ENCODE peak calls at places on chromosomes 5 and 9, in nine cellular contexts. T, K, B, Y, Z, P, W, A and L are unnamed samples.

GRCh38 chr9:129823163-129823933 is 588 bp downstream of the TOR1A start:
- DNase-seq in T (no peak), K (no peak), B (peak), Y (peak), Z (no peak), P (peak), W (peak), A (no peak), L (peak)

GRCh38 chr5:159819671-159820411 is 96.4 kb upstream of the ADRA1B start:
- DNase-seq in T (no peak), K (no peak), B (no peak), Y (no peak), Z (no peak), P (no peak), W (peak), A (peak), L (no peak)

GRCh38 chr9:136978865-136979544 is 1.7 kb downstream of the PTGDS start:
- DNase-seq in T (no peak), K (no peak), B (no peak), Y (no peak), Z (no peak), P (no peak), W (no peak), A (no peak), L (no peak)

GRCh38 chr5:132342291-132343180 is 27.0 kb upstream of the SLC22A5 start:
- DNase-seq in T (no peak), K (no peak), B (peak), Y (no peak), Z (no peak), P (no peak), W (no peak), A (no peak), L (no peak)

GRCh38 chr5:123610665-123611406 is 98.9 kb downstream of the CSNK1G3 start:
- DNase-seq in T (peak), K (no peak), B (peak), Y (peak), Z (peak), P (peak), W (peak), A (peak), L (peak)

GRCh38 chr5:148398698-148399121 is 15.0 kb downstream of the FBXO38 start:
- DNase-seq in T (no peak), K (no peak), B (no peak), Y (no peak), Z (no peak), P (no peak), W (no peak), A (peak), L (no peak)

GRCh38 chr9:94108584-94108983 is 24.3 kb downstream of the PTPDC1 start:
- DNase-seq in T (no peak), K (no peak), B (peak), Y (no peak), Z (no peak), P (no peak), W (peak), A (no peak), L (no peak)

GRCh38 chr9:78325343-78325742 is 28.4 kb downstream of the PSAT1 start:
- DNase-seq in T (peak), K (no peak), B (peak), Y (peak), Z (no peak), P (peak), W (peak), A (no peak), L (no peak)

GRCh38 chr5:159135896-159136531 is 36.3 kb upstream of the EBF1 start:
- DNase-seq in T (peak), K (no peak), B (peak), Y (no peak), Z (no peak), P (no peak), W (peak), A (no peak), L (no peak)

GRCh38 chr9:124697326-124698200 is 73.5 kb downstream of the NR6A1 start:
- DNase-seq in T (no peak), K (no peak), B (peak), Y (no peak), Z (no peak), P (peak), W (peak), A (peak), L (no peak)

DNA sequence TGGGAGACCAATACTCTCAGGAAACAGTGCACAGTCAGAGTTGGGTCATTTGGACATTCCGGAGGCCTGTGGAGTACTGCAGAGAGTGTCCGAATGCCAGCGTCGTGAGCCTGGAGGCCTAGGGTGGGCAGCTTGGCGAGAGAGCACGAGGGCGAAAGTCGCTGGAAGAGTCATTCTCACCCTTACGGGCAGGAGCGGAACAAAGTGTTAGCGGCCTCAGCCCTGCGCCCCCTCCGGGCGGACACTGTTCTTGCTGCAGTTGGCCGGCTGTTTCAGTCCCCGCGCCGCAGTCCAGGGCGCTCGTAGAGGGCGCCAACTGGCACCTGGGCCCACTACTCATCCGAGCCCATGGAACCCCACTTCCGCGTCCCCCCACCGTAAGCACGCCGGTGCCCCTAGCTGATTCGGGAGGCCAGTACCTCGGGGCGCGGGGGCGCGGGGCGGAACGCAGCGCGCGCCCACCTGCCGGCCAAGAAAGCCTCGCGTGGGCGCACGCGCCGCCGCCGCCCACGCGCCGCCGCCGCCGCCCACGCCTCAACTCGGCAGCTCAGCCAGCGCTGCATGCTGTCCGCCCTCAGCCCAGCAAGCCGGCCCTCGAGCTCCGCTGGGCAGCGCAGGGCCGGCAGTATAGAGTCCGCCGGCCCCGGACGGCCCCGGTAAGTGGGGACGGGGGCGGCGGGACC is 99.7 kb upstream of the CCL21 start:
- DNase-seq in T (no peak), K (no peak), B (peak), Y (peak), Z (no peak), P (peak), W (peak), A (no peak), L (no peak)
- TF ChIP-seq CTCF in T (peak), K (peak), B (no peak), Y (peak), Z (peak), P (peak), W (peak), A (no peak), L (no peak)

DNA sequence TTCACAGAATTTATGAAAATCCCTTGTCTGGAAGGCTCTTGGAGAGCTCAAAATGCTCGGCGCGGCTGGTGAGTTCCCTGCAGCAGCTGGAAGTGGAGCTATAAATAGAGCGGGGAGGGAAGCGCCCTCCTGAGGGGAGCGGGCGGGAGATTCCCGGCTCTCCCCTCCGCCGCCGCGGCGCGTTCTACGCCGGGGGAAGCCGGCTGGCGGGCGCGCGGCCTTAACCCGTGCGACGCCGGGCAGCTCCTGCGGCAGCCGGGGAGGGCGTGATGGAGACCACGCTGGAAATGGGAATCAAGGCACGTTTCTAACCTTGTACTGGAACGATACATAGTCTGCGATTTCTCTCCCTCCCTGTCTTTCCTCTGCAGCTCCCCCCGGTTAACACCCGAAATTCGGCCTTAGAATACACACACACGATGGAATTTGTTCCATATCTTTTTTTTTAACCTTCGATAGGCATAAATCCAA is 306.5 kb upstream of the KCNN2 start:
- DNase-seq in T (peak), K (peak), B (peak), Y (peak), Z (peak), P (peak), W (peak), A (no peak), L (no peak)
- TF ChIP-seq CTCF in T (no peak), K (no peak), B (peak), Y (no peak), Z (no peak), P (peak), W (no peak), A (no peak), L (no peak)

GRCh38 chr9:90499741-90500140 is 142.9 kb downstream of the DIRAS2 start:
- DNase-seq in T (no peak), K (no peak), B (no peak), Y (no peak), Z (no peak), P (peak), W (no peak), A (no peak), L (no peak)
- TF ChIP-seq CTCF in T (no peak), K (no peak), B (no peak), Y (no peak), Z (no peak), P (no peak), W (no peak), A (no peak), L (no peak)

GRCh38 chr9:18396102-18396728 is 77.7 kb upstream of the ADAMTSL1 start:
- DNase-seq in T (no peak), K (no peak), B (peak), Y (no peak), Z (no peak), P (peak), W (no peak), A (no peak), L (no peak)
- TF ChIP-seq CTCF in T (peak), K (no peak), B (peak), Y (peak), Z (peak), P (peak), W (no peak), A (no peak), L (peak)

GRCh38 chr5:127176769-127177168 is 103.5 kb upstream of the C5orf63 start:
- DNase-seq in T (no peak), K (no peak), B (no peak), Y (no peak), Z (no peak), P (no peak), W (no peak), A (no peak), L (no peak)
- TF ChIP-seq CTCF in T (no peak), K (no peak), B (no peak), Y (no peak), Z (no peak), P (no peak), W (no peak), A (no peak), L (no peak)

DNA sequence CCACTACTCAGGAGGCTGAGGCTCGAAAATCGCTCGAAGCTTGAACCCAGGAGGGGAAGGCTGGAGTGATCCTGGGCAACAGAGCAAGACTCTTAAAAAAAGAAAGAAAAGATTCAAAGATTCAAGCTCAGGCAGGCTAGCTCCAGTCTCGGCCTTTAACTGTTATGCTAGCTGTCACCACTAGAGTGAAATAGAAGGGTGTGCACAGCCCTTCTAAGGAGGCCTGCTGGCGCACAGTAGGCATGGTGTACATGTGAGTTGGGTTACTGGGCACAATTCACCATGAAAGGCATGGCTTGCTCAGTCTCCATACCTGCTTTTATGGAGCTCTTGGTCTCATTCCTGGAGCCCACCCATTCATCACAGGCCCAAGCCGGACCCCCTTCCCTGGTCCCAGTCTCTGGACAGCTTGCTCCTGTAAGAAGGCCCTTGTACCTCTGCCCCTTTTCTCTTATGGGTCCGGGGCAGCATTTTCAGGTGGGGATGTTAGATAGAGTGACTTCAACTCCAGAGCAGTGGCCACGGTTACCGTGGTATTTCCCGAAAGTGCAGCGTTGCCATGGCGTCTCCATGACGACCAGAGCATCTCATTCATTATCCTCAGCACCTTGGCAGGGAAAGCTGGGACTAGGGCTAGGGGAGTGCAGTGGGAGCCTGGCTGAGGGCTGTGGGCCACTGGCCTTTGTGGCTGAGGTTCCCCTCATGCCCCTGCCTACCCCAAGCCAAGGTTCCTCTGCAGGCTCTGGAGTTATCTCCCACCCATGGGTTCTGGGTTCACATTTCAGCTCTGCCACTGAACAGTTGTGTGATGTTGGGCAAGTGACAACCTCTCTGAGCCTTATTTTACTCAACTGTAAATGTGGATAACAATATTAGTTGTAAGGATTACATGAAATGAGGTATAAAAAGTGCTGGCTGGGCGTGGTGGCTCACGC is 5.7 kb downstream of the NDST1 start:
- DNase-seq in T (no peak), K (no peak), B (no peak), Y (peak), Z (no peak), P (no peak), W (no peak), A (no peak), L (no peak)
- TF ChIP-seq CTCF in T (peak), K (no peak), B (peak), Y (peak), Z (peak), P (no peak), W (no peak), A (peak), L (no peak)

GRCh38 chr9:108535526-108535925 is 320.3 kb downstream of the ACTL7B start:
- DNase-seq in T (no peak), K (no peak), B (no peak), Y (peak), Z (no peak), P (no peak), W (peak), A (no peak), L (no peak)
- TF ChIP-seq CTCF in T (peak), K (peak), B (peak), Y (peak), Z (peak), P (peak), W (peak), A (peak), L (peak)

DNA sequence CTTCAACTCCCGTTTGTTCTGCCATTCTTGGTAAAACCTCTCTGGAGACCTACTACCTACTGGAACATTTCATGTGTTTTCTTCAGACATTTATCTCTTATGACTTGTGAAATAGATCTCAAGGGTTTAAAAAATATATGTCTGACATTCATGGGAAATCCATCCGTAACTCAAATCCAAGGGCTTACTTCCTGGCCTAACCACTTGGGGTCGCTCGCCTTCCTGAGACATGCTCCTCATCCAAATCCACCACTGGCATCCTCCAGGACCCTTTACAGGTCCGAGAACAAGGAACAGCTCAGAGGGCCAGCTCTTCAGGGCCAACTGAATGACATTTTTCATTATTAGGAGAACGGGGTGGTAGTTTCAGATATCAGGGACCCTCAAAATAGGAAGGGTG is 235.1 kb upstream of the TUT7 start:
- DNase-seq in T (no peak), K (no peak), B (no peak), Y (no peak), Z (no peak), P (no peak), W (no peak), A (no peak), L (no peak)
- TF ChIP-seq CTCF in T (no peak), K (no peak), B (no peak), Y (no peak), Z (no peak), P (peak), W (no peak), A (no peak), L (no peak)

DNA sequence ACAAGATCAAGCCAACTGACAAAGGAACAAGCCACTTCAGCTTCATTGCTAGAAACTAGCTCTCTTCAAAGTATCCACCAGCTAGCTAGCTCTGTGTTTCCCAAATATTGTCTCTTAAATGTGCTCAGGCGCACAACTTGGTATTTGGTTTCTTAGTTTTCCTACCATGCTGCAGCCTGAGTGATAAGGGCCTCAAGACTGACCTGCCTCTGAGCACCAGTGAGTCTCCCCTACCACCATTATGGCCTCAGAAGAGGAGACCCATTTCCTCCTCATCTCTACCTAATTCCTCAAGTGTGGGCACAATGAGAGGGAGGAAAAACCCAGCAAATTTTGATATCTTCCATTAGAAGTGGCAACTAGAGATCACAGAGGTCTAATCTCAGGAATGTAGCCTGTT is 34.6 kb upstream of the KIF2A start:
- DNase-seq in T (no peak), K (no peak), B (no peak), Y (no peak), Z (no peak), P (no peak), W (no peak), A (no peak), L (no peak)
- TF ChIP-seq CTCF in T (no peak), K (no peak), B (no peak), Y (no peak), Z (no peak), P (no peak), W (no peak), A (no peak), L (no peak)